ENCODE peak calls at places on chromosomes 12 and 14, in seven cellular contexts. One of them, this sample, is unnamed.
A peak's percentile ranks its signal among the peaks of the same experiment; 100 is the strongest.

GRCh38 chr12:126537961-126538530 is 1472.8 kb downstream of the AACS start:
- DNase-seq in NAMALWA: no peak
- DNase-seq in dermis blood vessel endothelial cell: no peak
- DNase-seq in substantia nigra: no peak
- DNase-seq in breast epithelium: no peak
- DNase-seq in HFFc6: no peak
- DNase-seq in OCI-LY7: no peak
- DNase-seq in this sample: no peak

GRCh38 chr12:80634903-80635302 is 72.5 kb upstream of the MYF6 start:
- DNase-seq in NAMALWA: no peak
- DNase-seq in dermis blood vessel endothelial cell: no peak
- DNase-seq in substantia nigra: no peak
- DNase-seq in breast epithelium: no peak
- DNase-seq in HFFc6: no peak
- DNase-seq in OCI-LY7: no peak
- DNase-seq in this sample: no peak

GRCh38 chr12:90909069-90909676 is 45.8 kb downstream of the CCER1 start:
- DNase-seq in NAMALWA: peak; percentile 28
- DNase-seq in dermis blood vessel endothelial cell: peak; percentile 78
- DNase-seq in substantia nigra: no peak
- DNase-seq in breast epithelium: no peak
- DNase-seq in HFFc6: peak; percentile 43
- DNase-seq in OCI-LY7: peak; percentile 11
- DNase-seq in this sample: peak; percentile 3

GRCh38 chr14:90654831-90655276 is 161.4 kb downstream of the TTC7B start:
- DNase-seq in NAMALWA: no peak
- DNase-seq in dermis blood vessel endothelial cell: no peak
- DNase-seq in substantia nigra: no peak
- DNase-seq in breast epithelium: no peak
- DNase-seq in HFFc6: no peak
- DNase-seq in OCI-LY7: no peak
- DNase-seq in this sample: no peak

GRCh38 chr14:69715725-69716482 is 51.0 kb upstream of the SRSF5 start:
- DNase-seq in NAMALWA: no peak
- DNase-seq in dermis blood vessel endothelial cell: peak; percentile 83
- DNase-seq in substantia nigra: peak; percentile 51
- DNase-seq in breast epithelium: peak; percentile 91
- DNase-seq in HFFc6: peak; percentile 27
- DNase-seq in OCI-LY7: no peak
- DNase-seq in this sample: no peak

GRCh38 chr14:71592361-71592760 is 339.9 kb upstream of the RGS6 start:
- DNase-seq in NAMALWA: no peak
- DNase-seq in dermis blood vessel endothelial cell: no peak
- DNase-seq in substantia nigra: no peak
- DNase-seq in breast epithelium: no peak
- DNase-seq in HFFc6: no peak
- DNase-seq in OCI-LY7: peak; percentile 21
- DNase-seq in this sample: no peak

GRCh38 chr12:116673713-116674112 is 64.2 kb downstream of the SPRING1 start:
- DNase-seq in NAMALWA: no peak
- DNase-seq in dermis blood vessel endothelial cell: no peak
- DNase-seq in substantia nigra: no peak
- DNase-seq in breast epithelium: no peak
- DNase-seq in HFFc6: no peak
- DNase-seq in OCI-LY7: peak; percentile 39
- DNase-seq in this sample: peak; percentile 24

GRCh38 chr12:116087962-116088361 is 189.5 kb downstream of the MED13L start:
- DNase-seq in NAMALWA: no peak
- DNase-seq in dermis blood vessel endothelial cell: no peak
- DNase-seq in substantia nigra: no peak
- DNase-seq in breast epithelium: no peak
- DNase-seq in HFFc6: no peak
- DNase-seq in OCI-LY7: no peak
- DNase-seq in this sample: peak; percentile 57

GRCh38 chr12:113881588-113881987 is 84.5 kb downstream of the RBM19 start:
- DNase-seq in NAMALWA: no peak
- DNase-seq in dermis blood vessel endothelial cell: no peak
- DNase-seq in substantia nigra: no peak
- DNase-seq in breast epithelium: no peak
- DNase-seq in HFFc6: no peak
- DNase-seq in OCI-LY7: no peak
- DNase-seq in this sample: no peak

GRCh38 chr12:71755146-71755892 is 656 bp downstream of the RAB21 start:
- DNase-seq in NAMALWA: peak; percentile 62
- DNase-seq in dermis blood vessel endothelial cell: peak; percentile 61
- DNase-seq in substantia nigra: peak; percentile 44
- DNase-seq in breast epithelium: peak; percentile 27
- DNase-seq in HFFc6: peak; percentile 56
- DNase-seq in OCI-LY7: no peak
- DNase-seq in this sample: peak; percentile 77

GRCh38 chr12:98750511-98750910 is 105.4 kb downstream of the APAF1 start:
- DNase-seq in NAMALWA: no peak
- DNase-seq in dermis blood vessel endothelial cell: no peak
- DNase-seq in substantia nigra: no peak
- DNase-seq in breast epithelium: no peak
- DNase-seq in HFFc6: no peak
- DNase-seq in OCI-LY7: no peak
- DNase-seq in this sample: no peak

GRCh38 chr12:40168868-40169267 is 55.9 kb upstream of the LRRK2 start:
- DNase-seq in NAMALWA: no peak
- DNase-seq in dermis blood vessel endothelial cell: no peak
- DNase-seq in substantia nigra: no peak
- DNase-seq in breast epithelium: no peak
- DNase-seq in HFFc6: no peak
- DNase-seq in OCI-LY7: no peak
- DNase-seq in this sample: peak; percentile 82

GRCh38 chr14:64994540-64994939 is 7.8 kb downstream of the FNTB start:
- DNase-seq in NAMALWA: no peak
- DNase-seq in dermis blood vessel endothelial cell: no peak
- DNase-seq in substantia nigra: no peak
- DNase-seq in breast epithelium: no peak
- DNase-seq in HFFc6: no peak
- DNase-seq in OCI-LY7: no peak
- DNase-seq in this sample: no peak

GRCh38 chr12:48924617-48925217 is 575 bp downstream of the FKBP11 start:
- DNase-seq in NAMALWA: peak; percentile 88
- DNase-seq in dermis blood vessel endothelial cell: peak; percentile 78
- DNase-seq in substantia nigra: no peak
- DNase-seq in breast epithelium: peak; percentile 49
- DNase-seq in HFFc6: peak; percentile 21
- DNase-seq in OCI-LY7: peak; percentile 89
- DNase-seq in this sample: peak; percentile 90

GRCh38 chr14:53519137-53519536 is 366.0 kb upstream of the DDHD1 start:
- DNase-seq in NAMALWA: no peak
- DNase-seq in dermis blood vessel endothelial cell: no peak
- DNase-seq in substantia nigra: no peak
- DNase-seq in breast epithelium: no peak
- DNase-seq in HFFc6: peak; percentile 77
- DNase-seq in OCI-LY7: no peak
- DNase-seq in this sample: no peak

GRCh38 chr14:104001003-104001402 is 58.7 kb upstream of the RD3L start:
- DNase-seq in NAMALWA: peak; percentile 20
- DNase-seq in dermis blood vessel endothelial cell: peak; percentile 14
- DNase-seq in substantia nigra: no peak
- DNase-seq in breast epithelium: no peak
- DNase-seq in HFFc6: no peak
- DNase-seq in OCI-LY7: peak; percentile 31
- DNase-seq in this sample: no peak

GRCh38 chr14:65336191-65336591 is 76.3 kb upstream of the FUT8 start:
- DNase-seq in NAMALWA: no peak
- DNase-seq in dermis blood vessel endothelial cell: no peak
- DNase-seq in substantia nigra: no peak
- DNase-seq in breast epithelium: no peak
- DNase-seq in HFFc6: peak; percentile 70
- DNase-seq in OCI-LY7: no peak
- DNase-seq in this sample: peak; percentile 75

GRCh38 chr12:94073441-94074051 is 74.8 kb upstream of the PLXNC1 start:
- DNase-seq in NAMALWA: no peak
- DNase-seq in dermis blood vessel endothelial cell: no peak
- DNase-seq in substantia nigra: no peak
- DNase-seq in breast epithelium: no peak
- DNase-seq in HFFc6: no peak
- DNase-seq in OCI-LY7: no peak
- DNase-seq in this sample: no peak

GRCh38 chr12:42953021-42953420 is 363.5 kb upstream of the PRICKLE1 start:
- DNase-seq in NAMALWA: no peak
- DNase-seq in dermis blood vessel endothelial cell: no peak
- DNase-seq in substantia nigra: no peak
- DNase-seq in breast epithelium: no peak
- DNase-seq in HFFc6: no peak
- DNase-seq in OCI-LY7: no peak
- DNase-seq in this sample: no peak

GRCh38 chr12:124829008-124829707 is 34.5 kb downstream of the SCARB1 start:
- DNase-seq in NAMALWA: no peak
- DNase-seq in dermis blood vessel endothelial cell: no peak
- DNase-seq in substantia nigra: no peak
- DNase-seq in breast epithelium: no peak
- DNase-seq in HFFc6: peak; percentile 96
- DNase-seq in OCI-LY7: no peak
- DNase-seq in this sample: no peak

GRCh38 chr14:68780358-68781160 is 12.3 kb downstream of the ZFP36L1 start:
- DNase-seq in NAMALWA: no peak
- DNase-seq in dermis blood vessel endothelial cell: peak; percentile 68
- DNase-seq in substantia nigra: peak; percentile 15
- DNase-seq in breast epithelium: peak; percentile 28
- DNase-seq in HFFc6: peak; percentile 74
- DNase-seq in OCI-LY7: peak; percentile 70
- DNase-seq in this sample: no peak